ENCODE peak calls at places on chromosomes 3 and 15, in four cellular contexts. Z is A549, Q is GM12878, B is GM23338. F is an unnamed sample.

GRCh38 chr3:12966847-12967750 is 106.1 kb downstream of the IQSEC1 start:
- DNase-seq in Z (no peak), Q (no peak), B (peak), F (no peak)

GRCh38 chr3:95815828-95816227 is 998.6 kb upstream of the EPHA6 start:
- DNase-seq in Z (no peak), Q (no peak), B (no peak), F (no peak)

GRCh38 chr3:14353486-14353885 is 48.9 kb upstream of the SLC6A6 start:
- DNase-seq in Z (no peak), Q (no peak), B (no peak), F (no peak)

GRCh38 chr3:29324180-29324651 is 43.3 kb downstream of the RBMS3 start:
- DNase-seq in Z (peak), Q (peak), B (no peak), F (no peak)

GRCh38 chr3:47813551-47814177 is 10.7 kb downstream of the DHX30 start:
- DNase-seq in Z (no peak), Q (no peak), B (no peak), F (no peak)

GRCh38 chr15:36724493-36724892 is 145.1 kb downstream of the CDIN1 start:
- DNase-seq in Z (no peak), Q (no peak), B (no peak), F (no peak)

GRCh38 chr3:57370331-57370730 is 77.8 kb upstream of the ASB14 start:
- DNase-seq in Z (no peak), Q (no peak), B (no peak), F (no peak)

GRCh38 chr15:95684693-95685115 is 645.8 kb upstream of the NR2F2 start:
- DNase-seq in Z (peak), Q (no peak), B (no peak), F (no peak)

GRCh38 chr3:50286322-50287227 is 5.7 kb downstream of the IFRD2 start:
- DNase-seq in Z (no peak), Q (no peak), B (no peak), F (no peak)

GRCh38 chr3:138042043-138042442 is 32.1 kb downstream of the CLDN18 start:
- DNase-seq in Z (no peak), Q (no peak), B (no peak), F (no peak)

GRCh38 chr3:195162033-195162669 is 108.8 kb downstream of the XXYLT1 start:
- DNase-seq in Z (no peak), Q (no peak), B (no peak), F (no peak)

GRCh38 chr3:97885931-97886824 is 64.4 kb downstream of the CRYBG3 start:
- DNase-seq in Z (no peak), Q (no peak), B (no peak), F (no peak)

GRCh38 chr3:117616213-117616612 is 906.6 kb downstream of the TUSC7 start:
- DNase-seq in Z (no peak), Q (no peak), B (no peak), F (no peak)

GRCh38 chr3:193554790-193555189 is at the start of gene ATP13A4:
- DNase-seq in Z (no peak), Q (no peak), B (peak), F (no peak)

GRCh38 chr15:25849431-25849921 is 13.7 kb downstream of the ATP10A start:
- DNase-seq in Z (peak), Q (no peak), B (peak), F (no peak)

GRCh38 chr3:197541756-197542539 is 13.8 kb downstream of the BDH1 start:
- DNase-seq in Z (no peak), Q (no peak), B (peak), F (no peak)

GRCh38 chr3:16399473-16399872 is 114.0 kb downstream of the RFTN1 start:
- DNase-seq in Z (peak), Q (no peak), B (peak), F (no peak)

GRCh38 chr3:183410280-183410679 is 18.1 kb downstream of the MCF2L2 start:
- DNase-seq in Z (no peak), Q (no peak), B (no peak), F (no peak)
- TF ChIP-seq REST in Z (no peak), Q (no peak), B (no peak), F (no peak)

DNA sequence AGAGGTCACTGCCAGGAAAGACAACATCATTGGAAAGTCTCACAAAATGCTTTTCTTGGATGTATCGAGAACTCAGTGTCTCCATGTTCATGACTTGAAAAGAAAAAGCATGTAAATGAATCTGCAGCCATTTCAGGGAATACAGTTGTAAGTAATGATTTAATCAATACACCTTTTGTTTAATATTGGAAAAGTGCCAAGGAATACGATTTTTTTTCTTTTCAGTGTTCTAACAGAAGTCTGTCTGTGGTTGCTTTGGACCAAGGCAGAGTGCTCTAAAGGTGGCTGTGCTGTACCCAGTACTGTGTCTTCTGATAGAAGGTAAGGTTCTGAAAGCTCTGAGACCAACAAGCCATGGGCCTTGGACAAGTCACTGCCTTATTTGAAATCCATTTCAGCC is 21.9 kb upstream of the RBP1 start:
- DNase-seq in Z (no peak), Q (no peak), B (no peak), F (no peak)
- TF ChIP-seq REST in Z (no peak), Q (no peak), B (no peak), F (no peak)

GRCh38 chr15:79923068-79923514 is 26.3 kb upstream of the MTHFS start:
- DNase-seq in Z (peak), Q (no peak), B (peak), F (peak)

GRCh38 chr15:79922512-79923067 is 25.8 kb upstream of the MTHFS start:
- DNase-seq in Z (no peak), Q (no peak), B (no peak), F (no peak)

GRCh38 chr15:79924379-79924778 is 27.6 kb upstream of the MTHFS start:
- DNase-seq in Z (no peak), Q (no peak), B (no peak), F (no peak)

GRCh38 chr15:79919749-79920511 is 23.1 kb upstream of the MTHFS start:
- DNase-seq in Z (no peak), Q (no peak), B (no peak), F (no peak)

DNA sequence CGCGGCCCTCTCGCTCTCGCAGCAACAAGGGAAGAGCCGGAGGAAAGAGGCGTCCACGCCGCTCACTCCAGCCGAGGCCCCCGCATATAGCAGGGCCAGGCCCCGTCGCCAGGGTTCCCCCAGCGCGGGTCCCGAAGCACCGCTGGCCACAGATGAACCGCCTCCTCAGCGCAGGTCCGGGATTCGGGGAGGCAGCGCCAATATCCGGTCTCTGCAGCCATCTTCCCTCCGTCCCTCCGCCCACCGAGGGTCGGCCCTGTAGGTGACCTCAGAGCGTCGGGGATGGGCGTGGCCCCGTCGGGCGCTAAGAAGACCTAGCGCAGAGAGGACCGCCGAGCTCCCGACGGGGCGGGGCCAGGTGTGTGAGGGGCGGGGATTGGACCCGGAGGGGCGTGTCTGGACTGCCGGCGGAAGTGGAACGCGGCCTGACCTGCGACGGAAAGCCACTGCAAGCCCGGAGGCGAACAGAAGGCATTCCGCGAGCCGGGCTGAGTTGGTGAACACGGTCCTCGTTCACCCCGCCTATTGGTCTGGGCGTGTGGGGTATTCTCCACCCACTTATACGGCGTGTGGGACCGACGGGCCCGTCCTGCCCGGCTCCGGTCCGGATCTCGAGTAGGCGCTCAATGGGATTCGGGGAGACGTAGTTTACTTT is 26.8 kb upstream of the MTHFS start:
- DNase-seq in Z (peak), Q (peak), B (peak), F (peak)
- TF ChIP-seq REST in Z (no peak), Q (no peak), B (no peak), F (peak)

DNA sequence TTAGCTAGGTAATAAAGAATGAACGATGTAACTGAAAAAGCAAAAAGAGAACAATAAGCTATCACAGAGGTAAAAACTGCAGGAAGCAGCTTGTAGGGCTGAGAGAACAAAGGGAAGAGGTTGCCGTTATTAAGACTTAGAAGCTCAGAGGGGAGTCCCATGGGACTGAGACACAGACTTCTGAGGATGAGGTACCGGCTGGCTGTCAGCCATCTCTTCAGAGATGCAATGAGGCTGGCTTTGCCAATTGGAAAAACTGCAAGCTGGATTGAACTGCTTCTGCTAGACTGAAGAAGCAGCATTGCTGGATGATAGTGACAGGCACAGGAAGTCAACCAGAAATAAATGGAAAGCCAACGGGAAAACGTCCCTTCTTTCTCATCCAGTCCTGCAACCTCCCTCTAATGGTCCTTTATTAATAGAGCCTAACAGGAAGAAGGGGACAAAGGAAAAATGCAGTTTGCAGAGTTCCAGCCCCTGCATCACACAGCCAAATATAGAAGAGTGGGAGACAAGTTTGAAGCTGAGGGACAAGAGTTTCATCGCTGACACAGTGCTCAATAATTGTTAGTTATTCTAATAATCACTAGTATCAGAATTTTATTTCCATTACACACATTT is 21.1 kb upstream of the KLHL6 start:
- DNase-seq in Z (no peak), Q (no peak), B (no peak), F (no peak)
- TF ChIP-seq REST in Z (no peak), Q (no peak), B (no peak), F (no peak)

DNA sequence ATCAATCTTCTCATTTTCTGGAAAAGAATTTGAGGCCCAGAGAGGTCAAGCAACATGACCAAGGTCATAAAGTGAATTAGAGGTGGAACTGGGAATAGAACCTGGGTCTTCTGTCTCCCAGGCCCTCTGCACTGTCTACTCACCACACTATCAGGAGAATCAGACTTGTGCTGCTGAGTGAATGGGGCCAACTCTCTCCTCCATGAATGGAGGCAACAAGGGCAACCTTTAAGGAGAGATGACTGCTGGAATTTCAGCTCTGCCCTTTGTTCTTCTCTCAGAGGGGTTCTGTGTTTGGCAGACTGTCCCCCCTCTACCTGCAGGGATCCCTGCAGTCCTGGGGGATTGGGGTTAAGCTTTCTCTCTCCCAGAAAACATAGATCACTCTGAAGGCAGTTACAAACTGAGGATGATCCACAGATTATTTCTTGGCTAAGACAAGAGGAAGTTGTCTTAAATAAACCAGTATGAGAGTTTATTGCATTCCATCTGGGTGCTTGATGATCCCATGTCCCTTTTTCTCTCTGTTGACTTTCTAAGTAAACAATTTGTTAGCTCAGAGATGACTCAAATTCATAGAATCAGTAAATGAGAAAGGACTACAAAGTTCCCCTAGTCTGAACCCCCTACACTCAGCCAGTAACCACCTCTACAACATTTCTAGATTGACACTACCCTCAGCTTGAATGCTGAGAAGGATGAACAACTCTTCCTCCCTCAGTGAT is 99.0 kb upstream of the LIPC start:
- DNase-seq in Z (peak), Q (no peak), B (no peak), F (no peak)
- TF ChIP-seq REST in Z (no peak), Q (no peak), B (no peak), F (no peak)

GRCh38 chr3:54572197-54572895 is 355.5 kb downstream of the LRTM1 start:
- DNase-seq in Z (no peak), Q (no peak), B (no peak), F (no peak)

GRCh38 chr3:54575561-54575960 is 352.3 kb downstream of the LRTM1 start:
- DNase-seq in Z (no peak), Q (no peak), B (no peak), F (no peak)

GRCh38 chr3:54577313-54577712 is 350.5 kb downstream of the LRTM1 start:
- DNase-seq in Z (no peak), Q (no peak), B (no peak), F (no peak)

GRCh38 chr3:54574906-54575305 is 353.0 kb downstream of the LRTM1 start:
- DNase-seq in Z (no peak), Q (no peak), B (no peak), F (no peak)

DNA sequence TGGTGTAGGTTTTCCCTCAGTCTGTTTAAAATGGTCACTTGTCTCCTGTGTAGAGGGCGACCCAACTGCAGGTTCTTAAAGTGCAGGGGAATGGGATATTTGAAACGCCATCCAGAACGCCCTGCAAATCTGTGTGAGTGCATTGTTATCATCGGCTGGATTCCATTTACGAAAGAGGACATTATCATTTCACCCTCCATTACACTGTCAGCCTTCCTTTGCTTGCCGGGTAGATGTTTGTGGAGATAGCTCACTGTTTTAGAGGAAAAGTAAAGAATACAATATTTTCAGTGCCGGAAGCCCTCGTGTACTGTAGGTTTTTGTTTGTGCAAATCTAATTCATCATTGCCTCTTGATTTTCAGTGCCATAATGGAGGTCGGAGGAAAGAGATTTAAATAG is 353.9 kb downstream of the LRTM1 start:
- DNase-seq in Z (no peak), Q (no peak), B (no peak), F (no peak)
- TF ChIP-seq REST in Z (no peak), Q (no peak), B (no peak), F (no peak)

GRCh38 chr3:123409443-123410148 is 39.3 kb downstream of the ADCY5 start:
- DNase-seq in Z (peak), Q (no peak), B (no peak), F (no peak)
- TF ChIP-seq REST in Z (no peak), Q (no peak), B (no peak), F (no peak)

DNA sequence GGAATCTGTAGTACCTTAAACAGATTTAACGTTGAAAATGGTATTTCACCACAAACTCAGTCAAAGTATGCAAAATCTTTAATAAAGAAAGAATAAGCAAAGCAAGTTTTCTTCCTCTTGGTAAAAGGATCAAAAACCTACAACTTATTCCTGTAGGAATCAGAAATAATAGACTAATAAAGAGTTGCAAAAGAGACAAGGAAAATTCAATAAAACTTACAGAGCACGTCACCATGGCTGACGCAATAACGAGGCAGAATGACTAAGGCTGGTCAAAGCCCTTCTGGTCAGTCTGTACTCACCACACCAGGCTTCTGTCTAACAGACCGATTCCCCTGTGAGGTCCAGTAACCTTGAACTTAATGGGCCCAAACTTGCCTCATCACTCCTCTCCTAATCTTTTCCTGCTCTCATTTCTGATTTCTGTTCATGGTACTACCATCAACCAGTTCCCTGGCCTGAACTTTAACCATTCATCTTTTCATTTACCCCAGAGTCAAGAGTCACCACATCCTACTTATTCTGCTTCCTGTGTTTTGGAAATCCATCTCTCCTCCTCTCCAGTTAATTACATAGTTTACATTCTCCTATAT is 5.0 kb downstream of the MASP1 start:
- DNase-seq in Z (no peak), Q (no peak), B (no peak), F (no peak)
- TF ChIP-seq REST in Z (no peak), Q (no peak), B (no peak), F (no peak)

DNA sequence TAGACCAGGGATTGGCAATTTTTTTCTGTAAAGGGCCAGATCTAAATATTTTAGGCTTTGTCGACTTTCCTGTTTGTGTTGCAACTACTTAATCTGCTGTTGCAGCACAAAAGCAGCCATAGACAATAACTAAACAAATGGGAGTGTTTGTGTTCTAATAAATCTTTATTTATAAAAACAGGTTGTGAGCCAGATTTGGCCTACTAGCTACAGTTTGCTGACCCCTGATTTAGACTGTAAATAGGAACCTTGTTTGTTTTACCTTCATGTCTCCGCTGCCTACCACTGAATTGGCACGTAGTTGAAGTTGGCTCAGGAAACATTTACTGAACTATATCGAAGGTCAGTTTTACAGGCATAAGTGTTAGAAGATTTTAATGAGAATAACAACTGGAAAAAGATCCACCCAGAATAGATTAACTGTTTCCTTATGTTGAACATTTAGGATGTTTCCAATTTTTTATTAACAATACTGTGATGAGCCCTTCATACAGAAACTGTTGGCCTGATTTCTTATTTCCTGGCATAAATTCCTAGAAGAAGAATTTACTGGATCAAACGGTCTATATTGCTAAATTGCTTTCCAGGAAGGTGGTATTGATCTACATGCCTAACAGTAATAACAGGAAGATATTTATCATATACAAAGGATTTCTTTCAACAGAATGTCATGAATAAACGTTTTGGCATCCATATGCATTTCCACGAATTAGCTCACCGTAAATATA is 156.2 kb upstream of the NR2E3 start:
- DNase-seq in Z (no peak), Q (no peak), B (no peak), F (no peak)
- TF ChIP-seq REST in Z (no peak), Q (no peak), B (no peak), F (no peak)